ENCODE peak calls at places on chromosomes 1 and 21, in five cellular contexts. One of them, this sample, is unnamed.

GRCh38 chr1:17119076-17119743 is at the start of gene PADI2:
- DNase-seq in AG09309: no peak
- DNase-seq in testis: peak; percentile 79
- DNase-seq in activated B cell treated with CpG ODN at 0.5 μM for 24 hours: peak; percentile 69
- DNase-seq in astrocyte of the spinal cord: peak; percentile 35
- DNase-seq in this sample: no peak

GRCh38 chr1:46487818-46488218 is 1.8 kb upstream of the DMBX1 start:
- DNase-seq in testis: no peak
- DNase-seq in activated B cell treated with CpG ODN at 0.5 μM for 24 hours: no peak
- DNase-seq in AG09309: no peak
- DNase-seq in astrocyte of the spinal cord: no peak
- DNase-seq in this sample: no peak

GRCh38 chr1:78168306-78168705 is 122.5 kb downstream of the GIPC2 start:
- DNase-seq in activated B cell treated with CpG ODN at 0.5 μM for 24 hours: no peak
- DNase-seq in astrocyte of the spinal cord: no peak
- DNase-seq in testis: no peak
- DNase-seq in AG09309: no peak
- DNase-seq in this sample: no peak

GRCh38 chr1:181112071-181112929 is 23.8 kb downstream of the IER5 start:
- DNase-seq in activated B cell treated with CpG ODN at 0.5 μM for 24 hours: no peak
- DNase-seq in astrocyte of the spinal cord: peak; percentile 95
- DNase-seq in testis: peak; percentile 66
- DNase-seq in AG09309: peak; percentile 95
- DNase-seq in this sample: no peak

GRCh38 chr1:113784104-113784779 is 25.0 kb upstream of the PHTF1 start:
- DNase-seq in AG09309: no peak
- DNase-seq in testis: no peak
- DNase-seq in activated B cell treated with CpG ODN at 0.5 μM for 24 hours: no peak
- DNase-seq in astrocyte of the spinal cord: no peak
- DNase-seq in this sample: no peak

GRCh38 chr1:49048188-49048587 is 271.5 kb upstream of the BEND5 start:
- DNase-seq in AG09309: no peak
- DNase-seq in testis: no peak
- DNase-seq in astrocyte of the spinal cord: no peak
- DNase-seq in activated B cell treated with CpG ODN at 0.5 μM for 24 hours: no peak
- DNase-seq in this sample: no peak

GRCh38 chr1:225361176-225361575 is 66.7 kb downstream of the LBR start:
- DNase-seq in testis: no peak
- DNase-seq in astrocyte of the spinal cord: no peak
- DNase-seq in AG09309: no peak
- DNase-seq in activated B cell treated with CpG ODN at 0.5 μM for 24 hours: no peak
- DNase-seq in this sample: no peak

GRCh38 chr1:121594096-121594495 is 409.3 kb downstream of the SRGAP2C start:
- DNase-seq in activated B cell treated with CpG ODN at 0.5 μM for 24 hours: no peak
- DNase-seq in testis: no peak
- DNase-seq in astrocyte of the spinal cord: no peak
- DNase-seq in AG09309: no peak
- DNase-seq in this sample: no peak

GRCh38 chr1:69513621-69514020 is 54.1 kb upstream of the LRRC7 start:
- DNase-seq in AG09309: no peak
- DNase-seq in astrocyte of the spinal cord: peak; percentile 40
- DNase-seq in activated B cell treated with CpG ODN at 0.5 μM for 24 hours: no peak
- DNase-seq in testis: no peak
- DNase-seq in this sample: no peak

GRCh38 chr1:18927654-18928272 is 25.4 kb upstream of the ALDH4A1 start:
- DNase-seq in astrocyte of the spinal cord: peak; percentile 54
- DNase-seq in activated B cell treated with CpG ODN at 0.5 μM for 24 hours: no peak
- DNase-seq in AG09309: no peak
- DNase-seq in testis: no peak
- DNase-seq in this sample: no peak

GRCh38 chr1:248804771-248805681 is 20.7 kb downstream of the SH3BP5L start:
- DNase-seq in astrocyte of the spinal cord: no peak
- DNase-seq in AG09309: no peak
- DNase-seq in activated B cell treated with CpG ODN at 0.5 μM for 24 hours: peak; percentile 37
- DNase-seq in testis: no peak
- DNase-seq in this sample: no peak

GRCh38 chr21:36205962-36206361 is 49.3 kb downstream of the DOP1B start:
- DNase-seq in activated B cell treated with CpG ODN at 0.5 μM for 24 hours: no peak
- DNase-seq in astrocyte of the spinal cord: no peak
- DNase-seq in AG09309: no peak
- DNase-seq in testis: no peak
- DNase-seq in this sample: no peak

GRCh38 chr1:178150610-178151009 is 56.7 kb downstream of the RASAL2 start:
- DNase-seq in AG09309: no peak
- DNase-seq in activated B cell treated with CpG ODN at 0.5 μM for 24 hours: no peak
- DNase-seq in astrocyte of the spinal cord: peak; percentile 43
- DNase-seq in testis: no peak
- DNase-seq in this sample: no peak

GRCh38 chr21:39685991-39686390 is 59.0 kb upstream of the IGSF5 start:
- DNase-seq in astrocyte of the spinal cord: no peak
- DNase-seq in AG09309: no peak
- DNase-seq in activated B cell treated with CpG ODN at 0.5 μM for 24 hours: no peak
- DNase-seq in testis: peak; percentile 61
- DNase-seq in this sample: no peak

GRCh38 chr1:10107985-10108663 is 75.4 kb downstream of the UBE4B start:
- DNase-seq in AG09309: peak; percentile 32
- DNase-seq in astrocyte of the spinal cord: peak; percentile 95
- DNase-seq in testis: no peak
- DNase-seq in activated B cell treated with CpG ODN at 0.5 μM for 24 hours: no peak
- DNase-seq in this sample: no peak

GRCh38 chr1:58005212-58005611 is 541.3 kb downstream of the OMA1 start:
- DNase-seq in AG09309: no peak
- DNase-seq in activated B cell treated with CpG ODN at 0.5 μM for 24 hours: no peak
- DNase-seq in astrocyte of the spinal cord: no peak
- DNase-seq in testis: no peak
- DNase-seq in this sample: no peak

GRCh38 chr1:10779841-10780240 is 16.6 kb downstream of the CASZ1 start:
- DNase-seq in astrocyte of the spinal cord: no peak
- DNase-seq in testis: no peak
- DNase-seq in AG09309: no peak
- DNase-seq in activated B cell treated with CpG ODN at 0.5 μM for 24 hours: no peak
- DNase-seq in this sample: no peak

GRCh38 chr1:207875532-207875931 is 35.4 kb downstream of the CD34 start:
- DNase-seq in testis: no peak
- DNase-seq in astrocyte of the spinal cord: no peak
- DNase-seq in AG09309: no peak
- DNase-seq in activated B cell treated with CpG ODN at 0.5 μM for 24 hours: no peak
- DNase-seq in this sample: no peak

GRCh38 chr1:154999651-155000474 is 2.7 kb upstream of the ZBTB7B start:
- DNase-seq in AG09309: no peak
- DNase-seq in astrocyte of the spinal cord: no peak
- DNase-seq in testis: peak; percentile 53
- DNase-seq in activated B cell treated with CpG ODN at 0.5 μM for 24 hours: peak; percentile 41
- DNase-seq in this sample: no peak

GRCh38 chr1:164838786-164839185 is 279.8 kb downstream of the PBX1 start:
- DNase-seq in testis: no peak
- DNase-seq in AG09309: no peak
- DNase-seq in astrocyte of the spinal cord: no peak
- DNase-seq in activated B cell treated with CpG ODN at 0.5 μM for 24 hours: no peak
- DNase-seq in this sample: no peak

GRCh38 chr1:84246228-84246627 is 55.3 kb upstream of the SAMD13 start:
- DNase-seq in astrocyte of the spinal cord: no peak
- DNase-seq in testis: no peak
- DNase-seq in AG09309: no peak
- DNase-seq in activated B cell treated with CpG ODN at 0.5 μM for 24 hours: no peak
- DNase-seq in this sample: no peak

GRCh38 chr1:227445746-227446145 is 117.6 kb upstream of the ZNF678 start:
- DNase-seq in AG09309: no peak
- DNase-seq in testis: no peak
- DNase-seq in activated B cell treated with CpG ODN at 0.5 μM for 24 hours: no peak
- DNase-seq in astrocyte of the spinal cord: no peak
- DNase-seq in this sample: no peak

GRCh38 chr1:100512803-100513352 is 25.1 kb upstream of the GPR88 start:
- DNase-seq in testis: no peak
- DNase-seq in AG09309: no peak
- DNase-seq in activated B cell treated with CpG ODN at 0.5 μM for 24 hours: no peak
- DNase-seq in astrocyte of the spinal cord: no peak
- DNase-seq in this sample: no peak

GRCh38 chr1:160163612-160164011 is 12.2 kb downstream of the ATP1A4 start:
- DNase-seq in activated B cell treated with CpG ODN at 0.5 μM for 24 hours: no peak
- DNase-seq in testis: no peak
- DNase-seq in AG09309: no peak
- DNase-seq in astrocyte of the spinal cord: no peak
- DNase-seq in this sample: no peak

GRCh38 chr1:5813480-5813879 is 178.7 kb downstream of the NPHP4 start:
- DNase-seq in testis: no peak
- DNase-seq in astrocyte of the spinal cord: no peak
- DNase-seq in activated B cell treated with CpG ODN at 0.5 μM for 24 hours: no peak
- DNase-seq in AG09309: no peak
- DNase-seq in this sample: no peak

GRCh38 chr1:183922197-183922596 is 115.3 kb downstream of the COLGALT2 start:
- DNase-seq in testis: no peak
- DNase-seq in AG09309: no peak
- DNase-seq in activated B cell treated with CpG ODN at 0.5 μM for 24 hours: no peak
- DNase-seq in astrocyte of the spinal cord: no peak
- DNase-seq in this sample: no peak
- TF ChIP-seq CTCF in testis: peak; percentile 32
- TF ChIP-seq CTCF in AG09309: no peak
- TF ChIP-seq CTCF in activated B cell treated with CpG ODN at 0.5 μM for 24 hours: no peak
- TF ChIP-seq CTCF in astrocyte of the spinal cord: no peak
- TF ChIP-seq CTCF in this sample: no peak

DNA sequence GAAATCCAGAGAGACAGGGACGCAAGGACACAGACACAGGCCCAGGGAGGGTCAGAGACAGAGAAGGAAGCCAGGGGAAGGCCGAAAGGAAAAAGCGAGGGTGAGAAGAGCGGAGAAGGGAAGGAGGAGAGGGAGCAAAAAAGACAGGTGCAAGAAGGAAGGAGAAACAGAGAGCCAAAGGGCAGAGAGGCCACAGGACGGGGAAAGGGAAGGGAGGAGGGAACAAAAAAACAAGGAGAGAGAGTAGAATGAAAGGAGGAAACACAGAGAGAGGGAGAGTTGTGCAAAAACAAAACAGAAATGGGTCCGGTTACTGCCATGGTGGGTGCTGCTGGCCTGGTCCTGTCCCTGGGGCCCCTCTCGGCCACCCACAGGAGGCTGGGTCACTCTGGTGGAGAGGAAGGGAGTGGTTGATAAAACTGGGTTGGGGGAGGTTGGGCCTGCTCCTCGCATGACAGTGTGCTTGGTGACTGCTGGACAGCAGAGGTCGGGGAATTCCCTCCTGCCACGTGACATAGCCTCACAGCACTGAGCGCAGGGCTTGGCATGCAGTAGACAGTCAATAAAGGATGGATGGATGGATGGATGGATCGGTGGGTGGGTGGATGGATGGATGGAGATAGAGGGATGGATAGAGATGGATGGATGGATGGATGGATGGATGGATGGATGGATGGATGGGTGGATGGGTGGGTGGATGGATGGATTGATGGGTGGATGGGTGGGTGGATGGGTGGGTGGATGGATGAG is 64.8 kb downstream of the RAP1GAP start:
- DNase-seq in testis: no peak
- DNase-seq in astrocyte of the spinal cord: no peak
- DNase-seq in AG09309: no peak
- DNase-seq in activated B cell treated with CpG ODN at 0.5 μM for 24 hours: no peak
- DNase-seq in this sample: no peak
- TF ChIP-seq CTCF in testis: no peak
- TF ChIP-seq CTCF in astrocyte of the spinal cord: no peak
- TF ChIP-seq CTCF in AG09309: no peak
- TF ChIP-seq CTCF in activated B cell treated with CpG ODN at 0.5 μM for 24 hours: no peak
- TF ChIP-seq CTCF in this sample: no peak

DNA sequence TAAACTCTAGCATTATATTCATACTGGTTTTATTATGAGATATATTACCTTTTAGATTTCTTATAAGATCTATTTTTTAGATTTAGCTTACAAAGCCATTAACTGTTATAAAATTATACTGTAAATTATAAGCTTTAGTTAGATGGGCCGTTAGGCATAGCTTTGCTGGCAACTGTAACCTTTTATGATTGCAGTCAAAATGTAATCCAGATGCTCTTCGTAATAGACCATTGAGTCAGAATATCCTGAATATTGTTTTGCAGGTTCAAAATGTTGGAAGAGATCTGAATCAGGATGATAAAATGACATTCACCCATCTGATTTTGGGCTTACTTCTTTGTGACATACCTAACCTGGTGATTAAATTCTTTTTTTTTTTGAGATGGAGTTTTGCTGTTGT is 20.9 kb downstream of the ITSN1 start:
- DNase-seq in testis: no peak
- DNase-seq in astrocyte of the spinal cord: no peak
- DNase-seq in activated B cell treated with CpG ODN at 0.5 μM for 24 hours: no peak
- DNase-seq in AG09309: no peak
- DNase-seq in this sample: no peak
- TF ChIP-seq CTCF in testis: no peak
- TF ChIP-seq CTCF in astrocyte of the spinal cord: no peak
- TF ChIP-seq CTCF in activated B cell treated with CpG ODN at 0.5 μM for 24 hours: no peak
- TF ChIP-seq CTCF in AG09309: no peak
- TF ChIP-seq CTCF in this sample: no peak

GRCh38 chr1:203538726-203539125 is 44.8 kb downstream of the OPTC start:
- DNase-seq in testis: no peak
- DNase-seq in astrocyte of the spinal cord: no peak
- DNase-seq in activated B cell treated with CpG ODN at 0.5 μM for 24 hours: no peak
- DNase-seq in AG09309: no peak
- DNase-seq in this sample: no peak
- TF ChIP-seq CTCF in testis: no peak
- TF ChIP-seq CTCF in astrocyte of the spinal cord: no peak
- TF ChIP-seq CTCF in activated B cell treated with CpG ODN at 0.5 μM for 24 hours: no peak
- TF ChIP-seq CTCF in AG09309: no peak
- TF ChIP-seq CTCF in this sample: no peak

GRCh38 chr1:91553196-91553595 is 52.5 kb downstream of the CDC7 start:
- DNase-seq in AG09309: no peak
- DNase-seq in astrocyte of the spinal cord: peak; percentile 26
- DNase-seq in activated B cell treated with CpG ODN at 0.5 μM for 24 hours: no peak
- DNase-seq in testis: no peak
- DNase-seq in this sample: no peak

GRCh38 chr1:91556556-91556955 is 55.9 kb downstream of the CDC7 start:
- DNase-seq in AG09309: no peak
- DNase-seq in astrocyte of the spinal cord: no peak
- DNase-seq in activated B cell treated with CpG ODN at 0.5 μM for 24 hours: no peak
- DNase-seq in testis: no peak
- DNase-seq in this sample: no peak

GRCh38 chr1:91555821-91556531 is 55.3 kb downstream of the CDC7 start:
- DNase-seq in astrocyte of the spinal cord: peak; percentile 67
- DNase-seq in testis: no peak
- DNase-seq in activated B cell treated with CpG ODN at 0.5 μM for 24 hours: no peak
- DNase-seq in AG09309: peak; percentile 84
- DNase-seq in this sample: no peak

GRCh38 chr1:91557039-91557690 is 56.5 kb downstream of the CDC7 start:
- DNase-seq in activated B cell treated with CpG ODN at 0.5 μM for 24 hours: no peak
- DNase-seq in astrocyte of the spinal cord: peak; percentile 24
- DNase-seq in AG09309: no peak
- DNase-seq in testis: no peak
- DNase-seq in this sample: no peak

GRCh38 chr1:91555074-91555730 is 54.6 kb downstream of the CDC7 start:
- DNase-seq in astrocyte of the spinal cord: peak; percentile 43
- DNase-seq in testis: no peak
- DNase-seq in activated B cell treated with CpG ODN at 0.5 μM for 24 hours: no peak
- DNase-seq in AG09309: no peak
- DNase-seq in this sample: no peak
- TF ChIP-seq CTCF in astrocyte of the spinal cord: peak; percentile 57
- TF ChIP-seq CTCF in testis: no peak
- TF ChIP-seq CTCF in activated B cell treated with CpG ODN at 0.5 μM for 24 hours: no peak
- TF ChIP-seq CTCF in AG09309: no peak
- TF ChIP-seq CTCF in this sample: no peak